ENCODE peak calls at places on chromosomes 6 and 20, in five cellular contexts. One of them, this sample, is unnamed.

GRCh38 chr6:111173341-111173740 is 86.0 kb downstream of the SLC16A10 start:
- DNase-seq in neural progenitor cell: no peak
- DNase-seq in HCT116: no peak
- DNase-seq in GM23248: no peak
- DNase-seq in MM.1S: no peak
- DNase-seq in this sample: no peak

GRCh38 chr20:64035066-64035932 is 683 bp upstream of the C20orf204 start:
- DNase-seq in neural progenitor cell: no peak
- DNase-seq in HCT116: no peak
- DNase-seq in GM23248: no peak
- DNase-seq in MM.1S: no peak
- DNase-seq in this sample: no peak

GRCh38 chr6:12051861-12052368 is 39.8 kb downstream of the HIVEP1 start:
- DNase-seq in neural progenitor cell: no peak
- DNase-seq in HCT116: no peak
- DNase-seq in GM23248: peak; percentile 13
- DNase-seq in MM.1S: peak; percentile 90
- DNase-seq in this sample: no peak

GRCh38 chr6:162069995-162070394 is 657.6 kb downstream of the PRKN start:
- DNase-seq in neural progenitor cell: no peak
- DNase-seq in HCT116: no peak
- DNase-seq in GM23248: peak; percentile 14
- DNase-seq in MM.1S: no peak
- DNase-seq in this sample: no peak

GRCh38 chr6:95240514-95240913 is 336.8 kb upstream of the MANEA start:
- DNase-seq in neural progenitor cell: no peak
- DNase-seq in HCT116: no peak
- DNase-seq in GM23248: no peak
- DNase-seq in MM.1S: no peak
- DNase-seq in this sample: no peak

GRCh38 chr6:114053791-114054190 is 82.8 kb upstream of the HDAC2 start:
- DNase-seq in neural progenitor cell: no peak
- DNase-seq in HCT116: no peak
- DNase-seq in GM23248: no peak
- DNase-seq in MM.1S: no peak
- DNase-seq in this sample: no peak

GRCh38 chr6:71510057-71510713 is 221.6 kb downstream of the OGFRL1 start:
- DNase-seq in neural progenitor cell: peak; percentile 46
- DNase-seq in HCT116: peak; percentile 27
- DNase-seq in GM23248: peak; percentile 77
- DNase-seq in MM.1S: peak; percentile 78
- DNase-seq in this sample: peak; percentile 63

GRCh38 chr6:83633609-83634008 is 75.3 kb downstream of the SNAP91 start:
- DNase-seq in neural progenitor cell: no peak
- DNase-seq in HCT116: no peak
- DNase-seq in GM23248: no peak
- DNase-seq in MM.1S: no peak
- DNase-seq in this sample: no peak

GRCh38 chr6:44788387-44788981 is 401.0 kb downstream of the CDC5L start:
- DNase-seq in neural progenitor cell: no peak
- DNase-seq in HCT116: no peak
- DNase-seq in GM23248: no peak
- DNase-seq in MM.1S: no peak
- DNase-seq in this sample: no peak

GRCh38 chr20:38217791-38218565 is 42.6 kb downstream of the KIAA1755 start:
- DNase-seq in neural progenitor cell: peak; percentile 27
- DNase-seq in HCT116: peak; percentile 36
- DNase-seq in GM23248: peak; percentile 98
- DNase-seq in MM.1S: no peak
- DNase-seq in this sample: peak; percentile 75

GRCh38 chr6:131828080-131828479 is 20.3 kb downstream of the ENPP1 start:
- DNase-seq in neural progenitor cell: no peak
- DNase-seq in HCT116: no peak
- DNase-seq in GM23248: peak; percentile 86
- DNase-seq in MM.1S: no peak
- DNase-seq in this sample: peak; percentile 52

GRCh38 chr6:111823012-111823411 is 50.2 kb downstream of the FYN start:
- DNase-seq in neural progenitor cell: no peak
- DNase-seq in HCT116: no peak
- DNase-seq in GM23248: no peak
- DNase-seq in MM.1S: no peak
- DNase-seq in this sample: no peak

GRCh38 chr20:50645253-50646068 is 45.9 kb downstream of the RIPOR3 start:
- DNase-seq in neural progenitor cell: peak; percentile 49
- DNase-seq in HCT116: peak; percentile 80
- DNase-seq in GM23248: peak; percentile 95
- DNase-seq in MM.1S: no peak
- DNase-seq in this sample: peak; percentile 97

GRCh38 chr6:46850781-46851180 is 57.6 kb downstream of the MEP1A start:
- DNase-seq in neural progenitor cell: no peak
- DNase-seq in HCT116: no peak
- DNase-seq in GM23248: no peak
- DNase-seq in MM.1S: no peak
- DNase-seq in this sample: no peak

GRCh38 chr20:51134405-51134804 is 111.5 kb upstream of the KCNG1 start:
- DNase-seq in neural progenitor cell: no peak
- DNase-seq in HCT116: no peak
- DNase-seq in GM23248: no peak
- DNase-seq in MM.1S: no peak
- DNase-seq in this sample: no peak

GRCh38 chr6:5752282-5752681 is 254.4 kb downstream of the NRN1 start:
- DNase-seq in neural progenitor cell: peak; percentile 76
- DNase-seq in HCT116: no peak
- DNase-seq in GM23248: peak; percentile 91
- DNase-seq in MM.1S: no peak
- DNase-seq in this sample: no peak

GRCh38 chr6:11200356-11200755 is 32.1 kb downstream of the NEDD9 start:
- DNase-seq in neural progenitor cell: no peak
- DNase-seq in HCT116: no peak
- DNase-seq in GM23248: peak; percentile 56
- DNase-seq in MM.1S: no peak
- DNase-seq in this sample: no peak

GRCh38 chr20:64050261-64051032 is 1.0 kb upstream of the SOX18 start:
- DNase-seq in neural progenitor cell: no peak
- DNase-seq in HCT116: no peak
- DNase-seq in GM23248: no peak
- DNase-seq in MM.1S: no peak
- DNase-seq in this sample: no peak

GRCh38 chr6:17927705-17928104 is 59.7 kb downstream of the KIF13A start:
- DNase-seq in neural progenitor cell: no peak
- DNase-seq in HCT116: no peak
- DNase-seq in GM23248: no peak
- DNase-seq in MM.1S: no peak
- DNase-seq in this sample: no peak

GRCh38 chr20:54980321-54980960 is 505.0 kb downstream of the DOK5 start:
- DNase-seq in neural progenitor cell: peak; percentile 50
- DNase-seq in HCT116: no peak
- DNase-seq in GM23248: no peak
- DNase-seq in MM.1S: peak; percentile 40
- DNase-seq in this sample: peak; percentile 35
- H2AFZ ChIP-seq in neural progenitor cell: peak overlapping the region; percentile 7
- H2AFZ ChIP-seq in HCT116: no peak overlapping the region
- H2AFZ ChIP-seq in GM23248: no peak overlapping the region
- H2AFZ ChIP-seq in MM.1S: no peak overlapping the region
- H2AFZ ChIP-seq in this sample: no peak overlapping the region

GRCh38 chr20:47334022-47334551 is 22.4 kb downstream of the ZMYND8 start:
- DNase-seq in neural progenitor cell: no peak
- DNase-seq in HCT116: no peak
- DNase-seq in GM23248: peak; percentile 92
- DNase-seq in MM.1S: no peak
- DNase-seq in this sample: peak; percentile 73
- TF ChIP-seq EZH2phosphoT487 in neural progenitor cell: no peak
- TF ChIP-seq EZH2phosphoT487 in HCT116: no peak
- TF ChIP-seq EZH2phosphoT487 in GM23248: no peak
- TF ChIP-seq EZH2phosphoT487 in MM.1S: no peak
- TF ChIP-seq EZH2phosphoT487 in this sample: no peak

GRCh38 chr20:11551491-11551890 is 366.2 kb upstream of the BTBD3 start:
- DNase-seq in neural progenitor cell: no peak
- DNase-seq in HCT116: no peak
- DNase-seq in GM23248: no peak
- DNase-seq in MM.1S: no peak
- DNase-seq in this sample: no peak

GRCh38 chr20:11556410-11556809 is 361.3 kb upstream of the BTBD3 start:
- DNase-seq in neural progenitor cell: no peak
- DNase-seq in HCT116: no peak
- DNase-seq in GM23248: no peak
- DNase-seq in MM.1S: no peak
- DNase-seq in this sample: no peak

GRCh38 chr20:11549172-11550117 is 368.2 kb upstream of the BTBD3 start:
- DNase-seq in neural progenitor cell: no peak
- DNase-seq in HCT116: no peak
- DNase-seq in GM23248: no peak
- DNase-seq in MM.1S: no peak
- DNase-seq in this sample: no peak

GRCh38 chr20:11555510-11555909 is 362.2 kb upstream of the BTBD3 start:
- DNase-seq in neural progenitor cell: no peak
- DNase-seq in HCT116: no peak
- DNase-seq in GM23248: no peak
- DNase-seq in MM.1S: no peak
- DNase-seq in this sample: no peak

GRCh38 chr20:11553603-11554002 is 364.1 kb upstream of the BTBD3 start:
- DNase-seq in neural progenitor cell: no peak
- DNase-seq in HCT116: no peak
- DNase-seq in GM23248: peak; percentile 41
- DNase-seq in MM.1S: no peak
- DNase-seq in this sample: no peak
- H2AFZ ChIP-seq in neural progenitor cell: no peak overlapping the region
- H2AFZ ChIP-seq in HCT116: no peak overlapping the region
- H2AFZ ChIP-seq in GM23248: no peak overlapping the region
- H2AFZ ChIP-seq in MM.1S: no peak overlapping the region
- H2AFZ ChIP-seq in this sample: no peak overlapping the region

GRCh38 chr6:57423468-57423867 is 106.0 kb downstream of the PRIM2 start:
- DNase-seq in neural progenitor cell: peak; percentile 74
- DNase-seq in HCT116: no peak
- DNase-seq in GM23248: no peak
- DNase-seq in MM.1S: no peak
- DNase-seq in this sample: no peak
- TF ChIP-seq EZH2phosphoT487 in neural progenitor cell: peak; percentile 92
- TF ChIP-seq EZH2phosphoT487 in HCT116: no peak
- TF ChIP-seq EZH2phosphoT487 in GM23248: no peak
- TF ChIP-seq EZH2phosphoT487 in MM.1S: no peak
- TF ChIP-seq EZH2phosphoT487 in this sample: no peak

DNA sequence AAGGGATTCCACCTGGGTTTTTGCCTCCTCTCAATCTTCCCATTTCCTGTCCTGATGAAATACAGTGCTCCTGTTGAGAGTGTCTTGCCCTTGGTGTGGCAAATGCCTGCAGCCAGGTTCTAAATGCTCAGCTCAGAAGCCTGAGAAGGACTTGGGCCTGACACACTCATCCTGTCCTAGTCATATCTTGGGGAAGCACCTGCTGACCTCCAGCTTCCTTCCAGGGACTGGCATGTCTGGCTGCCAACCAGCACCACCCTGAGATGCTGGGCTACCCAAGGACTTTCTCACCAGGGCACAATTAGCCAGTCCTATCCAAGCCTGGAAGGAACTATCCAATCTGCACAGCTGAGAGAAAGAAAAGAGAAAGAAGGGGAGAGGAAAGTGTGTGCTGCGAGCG is 43.4 kb downstream of the LRFN2 start:
- DNase-seq in neural progenitor cell: no peak
- DNase-seq in HCT116: no peak
- DNase-seq in GM23248: no peak
- DNase-seq in MM.1S: no peak
- DNase-seq in this sample: no peak
- H2AFZ ChIP-seq in neural progenitor cell: no peak overlapping the region
- H2AFZ ChIP-seq in HCT116: no peak overlapping the region
- H2AFZ ChIP-seq in GM23248: no peak overlapping the region
- H2AFZ ChIP-seq in MM.1S: no peak overlapping the region
- H2AFZ ChIP-seq in this sample: no peak overlapping the region

GRCh38 chr20:58682656-58683055 is 9.9 kb upstream of the NPEPL1 start:
- DNase-seq in neural progenitor cell: no peak
- DNase-seq in HCT116: no peak
- DNase-seq in GM23248: peak; percentile 78
- DNase-seq in MM.1S: no peak
- DNase-seq in this sample: no peak
- TF ChIP-seq EZH2phosphoT487 in neural progenitor cell: no peak
- TF ChIP-seq EZH2phosphoT487 in HCT116: no peak
- TF ChIP-seq EZH2phosphoT487 in GM23248: no peak
- TF ChIP-seq EZH2phosphoT487 in MM.1S: no peak
- TF ChIP-seq EZH2phosphoT487 in this sample: no peak

This sample was measured in hepatocyte.